ENCODE peak calls at places on chromosomes 13 and 19, in four cellular contexts. M is HCEC 1CT; R is hypothalamus; L is stimulated activated CD4-positive, alpha-beta T cell treated with anti-CD3 and anti-CD28 coated beads, Interleukin-15, amount 100 ng/mL, for 1 hour. X is an unnamed sample.
A peak's percentile ranks its signal among the peaks of the same experiment; 100 is the strongest.

GRCh38 chr19:1981253-1981652 is 34.3 kb downstream of the BTBD2 start:
- DNase-seq in M (no peak), R (no peak), L (no peak), X (no peak)

GRCh38 chr13:99339230-99339721 is 32.1 kb upstream of the GPR183 start:
- DNase-seq in M (no peak), R (no peak), L (no peak), X (no peak)

GRCh38 chr19:10871711-10872550 is 578 bp downstream of the CARM1 start:
- DNase-seq in M (no peak), R (no peak), L (peak; percentile 22), X (peak; percentile 74)

GRCh38 chr13:20336761-20337160 is 104.6 kb upstream of the GJB6 start:
- DNase-seq in M (no peak), R (no peak), L (no peak), X (no peak)

GRCh38 chr13:24381539-24382265 is 72.3 kb downstream of the C1QTNF9 start:
- DNase-seq in M (no peak), R (no peak), L (no peak), X (no peak)

GRCh38 chr19:7868671-7869452 is 5.3 kb downstream of the PRR36 start:
- DNase-seq in M (peak; percentile 68), R (no peak), L (peak; percentile 77), X (peak; percentile 61)

GRCh38 chr13:40433577-40433976 is 232.9 kb downstream of the FOXO1 start:
- DNase-seq in M (no peak), R (no peak), L (no peak), X (no peak)

GRCh38 chr19:19615086-19615485 is 3.4 kb downstream of the PBX4 start:
- DNase-seq in M (peak; percentile 15), R (no peak), L (no peak), X (no peak)

GRCh38 chr13:78816154-78816553 is 157.2 kb upstream of the OBI1 start:
- DNase-seq in M (no peak), R (no peak), L (no peak), X (no peak)

GRCh38 chr19:10404888-10405808 is 1.8 kb upstream of the CDC37 start:
- DNase-seq in M (no peak), R (no peak), L (no peak), X (peak; percentile 42)